ENCODE peak calls at places on chromosomes 2 and 18, in eight cellular contexts. I, S, U, Q, Y, Z, B and P are unnamed samples.

GRCh38 chr2:32812316-32812715 is 134.4 kb upstream of the LTBP1 start:
- DNase-seq in I (no peak), S (no peak), U (no peak), Q (no peak), Y (no peak), Z (no peak), B (peak), P (peak)

GRCh38 chr2:232242316-232242715 is 136.2 kb upstream of the ALPP start:
- DNase-seq in I (no peak), S (no peak), U (no peak), Q (no peak), Y (no peak), Z (no peak), B (no peak), P (no peak)

GRCh38 chr2:148619560-148620190 is 24.9 kb upstream of the EPC2 start:
- DNase-seq in I (no peak), S (no peak), U (no peak), Q (no peak), Y (no peak), Z (no peak), B (no peak), P (no peak)

GRCh38 chr2:80073134-80073561 is 231.4 kb downstream of the LRRTM1 start:
- DNase-seq in I (peak), S (no peak), U (peak), Q (peak), Y (peak), Z (peak), B (peak), P (peak)

GRCh38 chr2:181778621-181779195 is 98.4 kb upstream of the NEUROD1 start:
- DNase-seq in I (no peak), S (no peak), U (no peak), Q (no peak), Y (no peak), Z (no peak), B (no peak), P (peak)

GRCh38 chr2:73931531-73932500 is 5.1 kb downstream of the DGUOK start:
- DNase-seq in I (no peak), S (no peak), U (no peak), Q (no peak), Y (no peak), Z (no peak), B (peak), P (peak)

GRCh38 chr2:126839711-126840110 is 59.0 kb upstream of the TEX51 start:
- DNase-seq in I (no peak), S (no peak), U (no peak), Q (no peak), Y (no peak), Z (no peak), B (no peak), P (no peak)

GRCh38 chr2:39696838-39697237 is 31.1 kb downstream of the TMEM178A start:
- DNase-seq in I (no peak), S (peak), U (no peak), Q (no peak), Y (no peak), Z (peak), B (peak), P (peak)

GRCh38 chr2:112646791-112647720 is 1.3 kb downstream of the SLC20A1 start:
- DNase-seq in I (peak), S (no peak), U (no peak), Q (peak), Y (no peak), Z (no peak), B (no peak), P (no peak)

GRCh38 chr2:148817210-148817708 is 57.8 kb upstream of the KIF5C start:
- DNase-seq in I (peak), S (no peak), U (no peak), Q (no peak), Y (no peak), Z (no peak), B (no peak), P (peak)

GRCh38 chr18:2412261-2412660 is 159.0 kb downstream of the METTL4 start:
- DNase-seq in I (no peak), S (no peak), U (no peak), Q (no peak), Y (no peak), Z (no peak), B (no peak), P (no peak)

GRCh38 chr18:63137999-63138448 is 181.5 kb downstream of the BCL2 start:
- DNase-seq in I (no peak), S (no peak), U (no peak), Q (no peak), Y (no peak), Z (no peak), B (no peak), P (no peak)

GRCh38 chr2:37570773-37571570 is 100.5 kb downstream of the CDC42EP3 start:
- DNase-seq in I (no peak), S (peak), U (peak), Q (peak), Y (peak), Z (no peak), B (peak), P (peak)

GRCh38 chr18:79965119-79965902 is 868 bp downstream of the HSBP1L1 start:
- DNase-seq in I (no peak), S (no peak), U (peak), Q (no peak), Y (no peak), Z (peak), B (peak), P (peak)

GRCh38 chr2:37615808-37616673 is 55.4 kb downstream of the CDC42EP3 start:
- DNase-seq in I (no peak), S (no peak), U (no peak), Q (no peak), Y (no peak), Z (no peak), B (no peak), P (no peak)

GRCh38 chr2:5697554-5697953 is 5.4 kb downstream of the SOX11 start:
- DNase-seq in I (no peak), S (no peak), U (no peak), Q (no peak), Y (no peak), Z (no peak), B (no peak), P (no peak)

GRCh38 chr2:5695641-5696350 is 3.6 kb downstream of the SOX11 start:
- DNase-seq in I (peak), S (no peak), U (no peak), Q (no peak), Y (no peak), Z (no peak), B (peak), P (no peak)

GRCh38 chr2:5696741-5697521 is 4.7 kb downstream of the SOX11 start:
- DNase-seq in I (peak), S (no peak), U (no peak), Q (no peak), Y (no peak), Z (no peak), B (peak), P (no peak)

GRCh38 chr2:5698171-5698570 is 6.0 kb downstream of the SOX11 start:
- DNase-seq in I (no peak), S (no peak), U (no peak), Q (no peak), Y (no peak), Z (no peak), B (no peak), P (no peak)

DNA sequence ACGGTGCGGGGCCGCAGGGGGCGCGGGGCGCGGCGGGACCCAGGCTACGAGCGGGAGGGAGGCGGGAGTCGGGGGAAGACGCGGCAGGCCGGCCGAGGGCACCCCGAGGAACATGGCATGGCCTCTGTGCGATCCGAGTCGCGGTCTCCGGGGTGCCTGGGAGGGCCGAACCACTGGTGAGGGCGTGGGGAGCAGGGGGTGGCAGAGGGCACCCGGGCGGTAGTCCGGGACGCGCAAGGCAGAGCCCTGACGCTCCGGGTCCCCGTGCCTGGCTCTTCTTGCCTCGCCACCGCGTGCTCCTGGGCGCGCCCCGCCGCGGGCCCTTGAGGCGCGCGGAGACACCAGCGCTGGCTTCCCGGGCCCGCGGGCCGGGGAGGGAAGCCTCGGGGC is 4.2 kb downstream of the SOX11 start:
- DNase-seq in I (peak), S (no peak), U (no peak), Q (no peak), Y (no peak), Z (no peak), B (peak), P (no peak)
- TF ChIP-seq CTCF in I (no peak), S (no peak), U (no peak), Q (no peak), Y (no peak), Z (no peak), B (no peak), P (no peak)

DNA sequence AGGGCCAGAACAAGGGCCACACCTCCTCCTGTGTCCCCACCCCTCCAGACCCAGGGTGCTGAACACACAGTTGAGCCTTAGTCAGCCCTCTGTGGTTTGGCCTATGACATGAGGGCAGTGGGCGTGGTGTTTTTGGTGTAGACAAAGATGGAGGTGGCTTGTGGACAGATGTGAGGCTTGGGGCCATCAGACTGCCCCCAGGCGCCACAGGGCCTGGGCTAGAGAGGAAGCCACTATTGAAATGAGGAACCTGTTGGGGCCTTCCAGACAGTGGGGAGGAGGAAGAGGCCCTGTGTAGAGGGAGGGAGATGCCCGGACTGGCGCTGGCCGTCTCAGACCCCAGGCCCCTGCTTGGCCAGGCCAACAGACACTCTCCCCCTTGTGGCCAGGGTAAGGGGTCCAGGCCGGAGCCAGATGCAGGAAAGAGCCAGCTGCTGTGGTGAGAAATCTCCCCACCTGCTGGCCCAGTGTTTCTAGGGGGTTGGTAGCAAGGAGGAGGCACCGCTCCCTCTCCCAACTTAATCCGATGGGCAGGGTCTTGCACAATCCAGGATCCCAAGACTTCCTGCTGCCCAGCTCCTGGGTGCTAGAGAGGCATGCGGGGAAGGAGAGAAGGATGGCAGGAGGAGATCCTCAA is 53.8 kb downstream of the SMAD7 start:
- DNase-seq in I (peak), S (no peak), U (no peak), Q (peak), Y (peak), Z (no peak), B (peak), P (peak)
- TF ChIP-seq CTCF in I (peak), S (peak), U (no peak), Q (no peak), Y (peak), Z (peak), B (no peak), P (peak)

DNA sequence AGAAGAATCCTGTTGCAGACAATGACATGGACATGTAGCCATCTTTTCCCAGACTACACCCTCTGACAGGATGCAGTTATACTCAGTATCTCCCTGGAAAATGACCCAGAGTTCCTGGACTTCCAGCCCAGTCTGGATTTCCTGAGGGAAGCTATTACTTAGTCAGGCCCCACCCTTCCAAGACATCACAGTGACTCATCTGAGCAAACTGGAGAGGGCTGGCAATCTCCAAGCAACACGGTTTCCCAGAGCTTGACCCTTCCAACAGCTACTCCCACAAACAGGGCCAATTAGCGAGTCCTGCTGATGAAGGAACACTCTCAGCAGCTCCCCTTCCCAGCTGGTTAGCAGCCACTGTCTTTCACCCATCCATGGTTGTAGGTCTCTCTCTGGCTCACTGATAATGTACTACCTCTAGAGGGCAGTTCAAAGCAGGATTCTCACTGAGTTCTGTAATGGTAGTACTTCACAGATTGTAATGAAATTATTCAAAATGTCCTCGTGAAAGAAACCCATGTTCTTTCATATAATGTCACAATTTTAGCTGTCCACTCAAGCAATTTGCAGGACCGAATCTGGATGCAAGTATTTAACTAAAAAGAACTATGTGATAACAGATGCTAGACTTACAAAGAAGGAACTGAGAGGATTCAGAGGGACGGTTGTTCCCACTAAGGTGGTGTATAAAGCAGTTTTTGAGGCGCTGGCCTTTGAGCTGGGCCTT is 110.2 kb downstream of the MDH1 start:
- DNase-seq in I (peak), S (peak), U (peak), Q (peak), Y (peak), Z (peak), B (peak), P (peak)
- TF ChIP-seq CTCF in I (peak), S (peak), U (peak), Q (peak), Y (peak), Z (peak), B (peak), P (peak)

DNA sequence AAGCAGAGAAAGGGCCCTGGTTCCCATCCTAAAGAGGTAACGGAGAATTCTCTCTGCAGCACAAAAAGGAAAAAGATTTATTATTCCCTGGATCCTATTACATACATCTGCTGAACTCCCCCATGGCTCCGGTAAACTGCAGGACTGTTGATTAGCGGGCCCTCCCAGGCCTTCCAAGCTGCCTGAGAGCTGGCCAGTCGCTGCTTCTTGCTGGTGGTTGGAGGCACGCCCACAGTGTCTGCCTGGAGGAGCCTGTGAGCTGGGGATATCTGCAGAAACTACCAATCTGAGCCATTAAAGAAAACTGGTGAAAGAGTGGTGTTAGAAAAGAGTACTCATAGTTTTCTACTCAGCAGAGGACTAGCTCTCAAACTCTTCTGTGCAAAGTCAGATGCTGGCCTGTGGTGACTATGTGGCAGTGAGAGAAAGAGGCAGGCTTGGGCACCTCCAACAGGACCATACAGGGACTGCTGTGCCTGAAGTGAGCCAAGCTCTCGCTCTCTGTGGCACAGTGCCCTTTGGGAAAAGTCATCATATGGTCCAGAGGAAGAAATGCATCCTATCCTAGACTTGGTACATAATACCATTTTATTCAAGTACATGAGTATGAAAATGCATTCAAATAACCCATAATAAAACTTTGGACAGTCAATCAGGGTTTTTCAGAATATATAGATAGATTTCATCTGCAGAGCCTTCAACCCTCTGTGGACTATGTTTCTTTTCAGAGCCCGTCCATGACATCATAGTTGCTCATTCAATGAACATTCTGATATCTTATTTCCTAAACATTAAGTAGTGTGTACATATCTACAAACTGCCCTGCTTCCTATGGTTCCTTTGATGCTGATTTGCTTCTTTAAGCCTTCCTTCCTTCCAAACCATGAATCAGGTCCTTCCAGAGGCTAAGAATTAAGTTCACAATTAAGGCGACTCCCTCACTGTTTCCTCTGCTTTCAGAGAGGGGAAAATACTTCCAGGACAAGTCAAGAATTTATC is 242.0 kb upstream of the LYPD1 start:
- DNase-seq in I (peak), S (no peak), U (peak), Q (no peak), Y (no peak), Z (peak), B (no peak), P (peak)
- TF ChIP-seq CTCF in I (peak), S (no peak), U (no peak), Q (no peak), Y (no peak), Z (no peak), B (no peak), P (no peak)

DNA sequence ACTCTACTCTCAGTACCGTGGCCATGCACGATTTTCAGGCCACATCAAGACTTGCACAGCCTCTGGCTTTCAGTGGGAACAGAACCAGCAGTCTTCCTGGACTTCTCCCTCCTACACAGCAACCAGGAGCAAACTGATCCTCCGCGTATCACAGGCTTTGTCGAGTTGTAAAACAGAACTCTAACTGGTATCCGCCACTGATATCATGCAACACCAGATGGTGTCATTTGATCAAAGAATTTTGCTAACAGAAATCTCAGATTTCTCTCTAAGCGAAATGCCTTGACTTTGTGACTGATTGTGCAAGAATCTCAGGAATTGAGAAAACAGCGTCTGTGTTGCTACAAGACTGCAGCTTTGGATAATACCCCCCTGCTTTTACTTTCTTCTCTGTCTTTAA is 85.7 kb downstream of the COPS8 start:
- DNase-seq in I (no peak), S (peak), U (no peak), Q (no peak), Y (no peak), Z (peak), B (peak), P (peak)
- TF ChIP-seq CTCF in I (peak), S (peak), U (no peak), Q (no peak), Y (no peak), Z (no peak), B (peak), P (peak)

GRCh38 chr2:201188449-201188848 is 5.5 kb downstream of the CASP10 start:
- DNase-seq in I (no peak), S (no peak), U (no peak), Q (no peak), Y (no peak), Z (no peak), B (no peak), P (no peak)

GRCh38 chr2:201180010-201180409 is 2.9 kb upstream of the CASP10 start:
- DNase-seq in I (no peak), S (no peak), U (no peak), Q (no peak), Y (no peak), Z (no peak), B (no peak), P (no peak)

GRCh38 chr2:201185863-201186262 is 2.9 kb downstream of the CASP10 start:
- DNase-seq in I (no peak), S (no peak), U (no peak), Q (no peak), Y (no peak), Z (no peak), B (no peak), P (no peak)

GRCh38 chr2:201183373-201183742 is 417 bp downstream of the CASP10 start:
- DNase-seq in I (no peak), S (no peak), U (no peak), Q (no peak), Y (no peak), Z (no peak), B (no peak), P (no peak)

GRCh38 chr2:201182650-201183372 is at the start of gene CASP10:
- DNase-seq in I (no peak), S (peak), U (peak), Q (peak), Y (peak), Z (no peak), B (peak), P (peak)
- TF ChIP-seq CTCF in I (peak), S (peak), U (no peak), Q (peak), Y (peak), Z (peak), B (peak), P (peak)

GRCh38 chr2:219476605-219477578 is 21.8 kb upstream of the GMPPA start:
- DNase-seq in I (peak), S (no peak), U (no peak), Q (no peak), Y (no peak), Z (no peak), B (no peak), P (no peak)
- TF ChIP-seq CTCF in I (no peak), S (no peak), U (no peak), Q (no peak), Y (no peak), Z (no peak), B (no peak), P (no peak)